ENCODE peak calls at places on chromosomes 11 and 22, in seven cellular contexts. K, D, L, E, H, C and N are unnamed samples.

GRCh38 chr11:44525473-44526252 is 39.8 kb upstream of the CD82 start:
- DNase-seq in D (no peak), E (no peak), K (no peak), C (no peak), H (no peak), L (no peak), N (no peak)

GRCh38 chr22:27337676-27338075 is 463.9 kb downstream of the MN1 start:
- DNase-seq in H (no peak), C (no peak), L (no peak), K (no peak), E (no peak), D (no peak), N (no peak)

GRCh38 chr11:38460901-38461300 is 1862.9 kb upstream of the RAG2 start:
- DNase-seq in E (peak; percentile 96), C (peak; percentile 91), K (peak; percentile 52), H (peak; percentile 2), D (no peak), L (peak; percentile 9), N (peak; percentile 15)

GRCh38 chr11:122197055-122197987 is 81.3 kb upstream of the BLID start:
- DNase-seq in L (peak; percentile 12), D (no peak), C (peak; percentile 96), H (peak; percentile 98), K (no peak), E (peak; percentile 95), N (no peak)

GRCh38 chr11:14358729-14359439 is at the start of gene RRAS2:
- DNase-seq in L (peak; percentile 82), C (peak; percentile 72), H (no peak), K (peak; percentile 74), D (peak; percentile 71), E (peak; percentile 37), N (peak; percentile 71)

GRCh38 chr22:37486224-37486845 is at the start of gene MFNG:
- DNase-seq in C (peak; percentile 34), E (no peak), D (peak; percentile 71), L (peak; percentile 73), K (peak; percentile 69), H (no peak), N (peak; percentile 80)

GRCh38 chr11:67366546-67366945 is 6.9 kb downstream of the CLCF1 start:
- DNase-seq in K (no peak), E (no peak), H (no peak), C (peak; percentile 68), L (no peak), D (no peak), N (no peak)

GRCh38 chr11:104275992-104276391 is 112.0 kb upstream of the PDGFD start:
- DNase-seq in C (peak; percentile 52), L (no peak), K (no peak), H (no peak), D (no peak), E (no peak), N (no peak)

GRCh38 chr11:117218133-117218915 is 13.5 kb downstream of the PCSK7 start:
- DNase-seq in H (no peak), E (no peak), K (peak; percentile 9), C (peak; percentile 88), D (no peak), L (peak; percentile 21), N (no peak)

GRCh38 chr22:28741200-28741757 is 341 bp downstream of the CHEK2 start:
- DNase-seq in D (no peak), L (peak; percentile 14), E (no peak), K (no peak), H (no peak), C (no peak), N (peak; percentile 17)

GRCh38 chr11:5131584-5132335 is 6.4 kb downstream of the OR52A5 start:
- DNase-seq in L (no peak), H (no peak), K (no peak), E (no peak), C (no peak), D (no peak), N (no peak)

GRCh38 chr22:19972251-19972650 is 30.6 kb upstream of the TXNRD2 start:
- DNase-seq in E (no peak), L (no peak), K (no peak), H (no peak), D (no peak), C (no peak), N (no peak)

GRCh38 chr11:133501643-133502535 is 30.4 kb downstream of the OPCML start:
- DNase-seq in D (no peak), L (no peak), H (no peak), E (no peak), C (no peak), K (no peak), N (no peak)

GRCh38 chr22:23401111-23401909 is 178.8 kb downstream of the IGLL1 start:
- DNase-seq in D (no peak), C (peak; percentile 37), K (no peak), E (peak; percentile 63), H (peak; percentile 14), L (no peak), N (no peak)

GRCh38 chr11:115527534-115528125 is 23.4 kb upstream of the CADM1 start:
- DNase-seq in E (no peak), D (no peak), C (no peak), L (peak; percentile 39), K (no peak), H (no peak), N (no peak)

GRCh38 chr22:20388200-20388599 is 5.8 kb upstream of the ZNF74 start:
- DNase-seq in L (no peak), D (no peak), K (no peak), C (no peak), H (no peak), E (no peak), N (no peak)

GRCh38 chr11:75949023-75949672 is 134.1 kb downstream of the UVRAG start:
- DNase-seq in L (no peak), C (no peak), K (no peak), E (no peak), H (peak; percentile 60), D (no peak), N (no peak)

GRCh38 chr11:45320366-45320765 is 34.2 kb upstream of the SYT13 start:
- DNase-seq in L (no peak), C (no peak), H (no peak), D (no peak), K (no peak), E (no peak), N (no peak)

GRCh38 chr11:16956538-16957153 is 57.6 kb downstream of the PLEKHA7 start:
- DNase-seq in E (no peak), K (no peak), D (no peak), H (no peak), L (no peak), C (no peak), N (no peak)

GRCh38 chr22:46800102-46800857 is 37.8 kb downstream of the TBC1D22A start:
- DNase-seq in D (no peak), E (no peak), K (no peak), L (no peak), H (no peak), C (no peak), N (no peak)

GRCh38 chr11:14107071-14107470 is 144.5 kb downstream of the SPON1 start:
- DNase-seq in K (no peak), E (no peak), C (no peak), D (no peak), H (no peak), L (no peak), N (no peak)

GRCh38 chr22:36765943-36766450 is 9.9 kb downstream of the IFT27 start:
- DNase-seq in E (no peak), L (no peak), C (no peak), K (no peak), D (no peak), H (no peak), N (no peak)

DNA sequence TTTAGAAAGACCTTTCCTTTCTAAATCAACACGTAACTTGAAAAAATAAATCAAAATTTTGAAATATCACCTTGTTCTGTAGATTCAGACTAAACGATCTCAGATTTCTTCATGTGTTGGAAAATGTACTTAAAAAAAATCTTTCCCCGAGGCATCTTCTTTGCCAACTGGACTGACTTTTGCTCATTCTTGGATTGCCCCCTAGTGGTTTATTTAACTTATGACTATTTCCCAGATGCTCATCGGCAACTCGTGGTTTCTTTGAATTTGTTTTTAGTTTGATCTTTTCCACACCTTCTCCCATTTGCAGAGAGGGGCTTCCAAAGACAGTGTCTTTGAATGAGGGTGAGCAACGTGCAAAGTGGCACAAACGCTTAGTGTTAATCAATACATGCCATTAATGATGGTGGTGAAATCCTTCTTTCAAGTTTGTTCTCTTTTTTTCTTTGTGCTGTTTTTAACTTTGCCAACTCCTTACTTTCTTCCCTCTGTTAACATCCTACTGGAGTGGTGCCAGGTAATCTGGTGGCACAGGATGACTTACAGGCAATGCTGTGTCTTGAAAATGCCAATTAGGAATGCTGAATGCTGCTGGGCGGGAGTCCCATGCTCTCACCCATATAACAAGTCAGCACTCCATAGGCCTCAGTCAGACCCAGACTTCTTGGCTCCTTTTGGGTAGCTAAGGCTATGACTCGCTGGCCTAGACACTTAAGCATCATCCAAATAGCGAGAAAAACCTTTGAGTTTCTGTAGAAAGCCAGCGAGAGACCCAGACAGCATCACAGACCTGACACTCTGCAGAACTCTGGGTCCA is 18.3 kb downstream of the PRSS23 start:
- DNase-seq in L (no peak), E (peak; percentile 78), C (peak; percentile 89), K (no peak), H (peak; percentile 60), D (no peak), N (peak; percentile 17)
- H3K4me3 ChIP-seq in L (no peak overlapping the region), E (no peak overlapping the region), C (no peak overlapping the region), K (no peak overlapping the region), H (no peak overlapping the region), D (no peak overlapping the region), N (no peak overlapping the region)

DNA sequence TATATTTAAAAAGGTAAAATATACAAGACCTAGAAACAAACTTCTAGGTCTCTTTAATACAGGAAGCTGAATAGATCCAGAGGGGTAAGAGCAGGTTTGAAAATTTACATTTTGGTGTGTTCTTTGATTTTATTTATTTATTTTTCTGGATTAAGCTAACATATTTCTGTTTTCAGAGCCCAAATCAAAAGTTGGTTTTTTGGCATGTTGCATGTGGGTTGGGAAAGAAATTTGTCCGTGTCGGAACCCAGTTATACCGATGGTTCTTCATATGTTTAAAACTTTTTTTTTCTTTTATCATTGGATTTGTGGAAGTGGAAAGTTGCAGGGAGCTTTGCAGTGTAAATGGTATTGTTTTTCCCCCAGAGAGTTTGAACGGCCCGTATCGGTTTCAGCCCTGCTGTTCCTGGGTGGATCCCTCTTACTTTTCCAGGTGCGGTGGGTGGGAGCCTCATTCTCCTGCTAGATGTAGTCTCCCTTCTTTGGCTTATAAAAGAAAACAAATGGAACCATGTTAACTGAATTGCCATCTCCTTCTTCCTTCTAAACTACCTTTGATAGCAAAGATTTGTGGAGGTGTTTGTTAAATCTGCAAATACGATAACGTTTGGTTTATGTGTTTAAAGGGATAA is 749 bp downstream of the CTNND1 start:
- DNase-seq in E (no peak), H (no peak), K (no peak), D (no peak), L (peak; percentile 69), C (no peak), N (no peak)
- H3K4me3 ChIP-seq in E (peak overlapping the region; percentile 76), H (peak overlapping the region; percentile 70), K (peak overlapping the region; percentile 47), D (no peak overlapping the region), L (peak overlapping the region; percentile 31), C (peak overlapping the region; percentile 71), N (peak overlapping the region; percentile 57)

GRCh38 chr22:44752285-44753188 is at the start of gene ARHGAP8:
- DNase-seq in H (no peak), E (no peak), D (peak; percentile 12), L (peak; percentile 70), C (no peak), K (peak; percentile 65), N (peak; percentile 52)
- H3K4me3 ChIP-seq in H (no peak within 1 kb of the TSS), E (no peak within 1 kb of the TSS), D (no peak within 1 kb of the TSS), L (peak within 1 kb of the TSS; percentile 34), C (no peak within 1 kb of the TSS), K (peak within 1 kb of the TSS; percentile 45), N (peak within 1 kb of the TSS; percentile 44)

DNA sequence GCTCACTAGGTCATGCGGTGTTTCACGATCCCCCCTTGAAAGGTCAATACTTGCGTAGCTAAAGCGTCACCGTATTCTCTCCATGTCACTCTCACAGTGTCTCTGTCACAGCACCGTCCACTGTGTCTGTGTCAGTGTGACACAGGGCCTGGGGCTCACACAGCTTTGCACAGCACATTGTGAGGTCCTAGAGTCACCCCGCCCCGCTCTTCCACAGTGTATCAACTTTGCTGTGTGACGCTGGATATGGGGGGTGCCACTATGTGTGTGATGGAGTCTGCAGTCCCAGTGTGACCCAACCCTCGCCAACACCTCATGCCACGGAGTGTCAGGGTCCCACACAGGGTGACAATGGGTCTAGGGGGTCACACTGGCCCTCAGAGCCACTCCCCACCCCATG is 583 bp downstream of the P4HA3 start:
- DNase-seq in L (no peak), C (no peak), D (no peak), K (no peak), H (no peak), E (no peak), N (no peak)
- H3K4me3 ChIP-seq in L (no peak overlapping the region), C (peak overlapping the region; percentile 68), D (peak overlapping the region; percentile 23), K (peak overlapping the region; percentile 33), H (peak overlapping the region; percentile 43), E (peak overlapping the region; percentile 49), N (no peak overlapping the region)